ENCODE peak calls at places on chromosome 7, in nine cellular contexts. B is glutamatergic neuron, J is endothelial cell, G is GM12878, R is AG09319, N is heart right ventricle, U is brain microvascular endothelial cell, Q is AG04450, I is neural crest cell. H is an unnamed sample.

GRCh38 chr7:114922151-114922651 is 307 bp downstream of the MDFIC start:
- DNase-seq in U (peak; percentile 38), N (peak; percentile 32), J (peak; percentile 57), B (peak; percentile 56), R (no peak), Q (no peak), I (peak; percentile 39), G (no peak), H (no peak)

GRCh38 chr7:108109216-108109908 is 20.8 kb downstream of the LAMB4 start:
- DNase-seq in R (no peak), Q (no peak), I (no peak), N (no peak), U (no peak), B (no peak), G (no peak), J (no peak), H (no peak)

GRCh38 chr7:28649189-28649588 is 236.9 kb downstream of the CREB5 start:
- DNase-seq in I (no peak), B (no peak), J (no peak), N (no peak), Q (no peak), G (no peak), U (no peak), R (no peak), H (no peak)

GRCh38 chr7:23468721-23469149 is 1.6 kb downstream of the IGF2BP3 start:
- DNase-seq in G (no peak), Q (no peak), J (peak; percentile 37), N (no peak), I (peak; percentile 13), B (no peak), R (no peak), U (no peak), H (no peak)

GRCh38 chr7:2641406-2642393 is 9.9 kb downstream of the TTYH3 start:
- DNase-seq in U (peak; percentile 89), J (peak; percentile 73), G (peak; percentile 47), Q (peak; percentile 90), B (peak; percentile 64), R (peak; percentile 91), N (peak; percentile 94), I (no peak), H (peak; percentile 97)

GRCh38 chr7:56062382-56062781 is 1.7 kb upstream of the SUMF2 start:
- DNase-seq in B (no peak), Q (peak; percentile 44), I (no peak), G (no peak), N (no peak), R (no peak), U (peak; percentile 69), J (no peak), H (no peak)

GRCh38 chr7:56033671-56034432 is 17.4 kb downstream of the PSPH start:
- DNase-seq in N (peak; percentile 32), G (peak; percentile 43), B (peak; percentile 83), Q (no peak), U (peak; percentile 53), R (no peak), J (peak; percentile 79), I (peak; percentile 70), H (no peak)

GRCh38 chr7:40598915-40599314 is 464.1 kb downstream of the SUGCT start:
- DNase-seq in I (no peak), N (no peak), Q (no peak), J (no peak), B (no peak), G (no peak), U (no peak), R (no peak), H (no peak)

GRCh38 chr7:147406521-147407115 is 1183.9 kb upstream of the C7orf33 start:
- DNase-seq in I (no peak), U (no peak), N (no peak), Q (no peak), J (no peak), R (no peak), G (no peak), B (no peak), H (no peak)

GRCh38 chr7:122212754-122213153 is 68.7 kb upstream of the AASS start:
- DNase-seq in J (no peak), I (no peak), R (no peak), U (no peak), B (no peak), N (no peak), Q (no peak), G (no peak), H (no peak)

GRCh38 chr7:96953676-96954513 is 51.5 kb upstream of the DLX6 start:
- DNase-seq in G (no peak), B (no peak), J (no peak), Q (no peak), R (no peak), N (no peak), I (no peak), U (no peak), H (no peak)

GRCh38 chr7:150322833-150323681 is at the start of the genes ACTR3C and LRRC61:
- DNase-seq in N (no peak), G (no peak), Q (no peak), I (peak; percentile 53), B (peak; percentile 67), R (no peak), U (no peak), J (no peak), H (no peak)

GRCh38 chr7:40244226-40244625 is 109.4 kb downstream of the SUGCT start:
- DNase-seq in B (no peak), Q (no peak), J (no peak), R (no peak), N (no peak), I (no peak), U (no peak), G (no peak), H (no peak)

GRCh38 chr7:131945948-131946525 is 389.6 kb upstream of the PODXL start:
- DNase-seq in J (no peak), B (no peak), I (no peak), R (no peak), Q (no peak), U (no peak), N (no peak), G (no peak), H (no peak)
- TF ChIP-seq CTCF in J (no peak), B (no peak), I (no peak), R (no peak), Q (no peak), U (no peak), N (no peak), G (no peak), H (no peak)

DNA sequence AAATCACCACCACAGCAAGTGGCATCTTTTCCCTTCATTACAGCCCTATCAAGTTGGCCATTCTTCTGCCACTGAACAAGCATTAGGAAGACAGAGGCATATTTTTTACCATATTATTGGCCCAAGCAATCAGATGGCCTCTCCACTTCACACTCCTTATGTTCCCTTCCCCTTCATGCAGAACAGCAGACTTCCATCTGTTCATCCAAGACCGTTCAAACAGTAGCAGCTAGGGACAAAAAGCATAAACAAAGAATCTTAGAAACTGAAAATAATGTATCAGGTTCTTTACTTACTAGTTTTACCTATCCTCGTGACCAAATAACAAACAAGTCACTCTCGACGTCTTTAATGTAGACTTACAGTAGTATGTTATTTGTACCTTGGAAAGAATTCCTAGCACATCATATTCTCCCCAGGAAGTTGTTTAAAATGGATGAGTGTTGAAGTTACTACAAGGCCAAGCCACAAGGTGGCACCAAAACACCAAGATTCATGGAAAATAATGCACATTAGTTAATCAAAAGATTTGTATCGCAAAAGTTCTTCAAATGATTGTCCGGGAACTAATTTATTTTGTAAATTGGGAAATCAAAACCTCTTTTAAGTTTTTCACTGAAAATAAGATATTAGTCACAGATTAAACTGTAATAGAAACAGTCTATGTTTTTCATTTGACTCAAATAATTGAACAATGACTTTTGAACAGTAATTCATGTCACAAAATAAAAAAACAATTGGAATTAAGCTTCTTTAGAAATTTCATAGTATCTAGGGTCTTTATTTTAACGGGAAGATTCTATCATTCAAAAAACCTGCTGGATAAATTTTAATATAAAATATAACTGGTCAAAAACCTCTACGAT is 112.1 kb downstream of the VPS41 start:
- DNase-seq in N (peak; percentile 45), G (peak; percentile 15), B (peak; percentile 59), U (peak; percentile 59), R (peak; percentile 32), Q (peak; percentile 29), I (peak; percentile 68), J (peak; percentile 62), H (peak; percentile 57)
- TF ChIP-seq CTCF in N (peak; percentile 87), G (peak; percentile 61), B (peak; percentile 90), U (peak; percentile 67), R (peak; percentile 67), Q (peak; percentile 79), I (peak; percentile 92), J (peak; percentile 89), H (peak; percentile 59)

GRCh38 chr7:7830122-7830878 is 111.9 kb upstream of the RPA3 start:
- DNase-seq in Q (no peak), R (no peak), I (no peak), U (no peak), G (no peak), B (no peak), N (no peak), J (no peak), H (no peak)

GRCh38 chr7:7829667-7830066 is 111.3 kb upstream of the RPA3 start:
- DNase-seq in J (no peak), Q (no peak), G (no peak), B (no peak), I (no peak), R (no peak), U (no peak), N (no peak), H (no peak)

GRCh38 chr7:7834761-7835160 is 116.4 kb upstream of the RPA3 start:
- DNase-seq in J (no peak), N (no peak), G (no peak), I (no peak), U (no peak), R (no peak), B (no peak), Q (no peak), H (no peak)

DNA sequence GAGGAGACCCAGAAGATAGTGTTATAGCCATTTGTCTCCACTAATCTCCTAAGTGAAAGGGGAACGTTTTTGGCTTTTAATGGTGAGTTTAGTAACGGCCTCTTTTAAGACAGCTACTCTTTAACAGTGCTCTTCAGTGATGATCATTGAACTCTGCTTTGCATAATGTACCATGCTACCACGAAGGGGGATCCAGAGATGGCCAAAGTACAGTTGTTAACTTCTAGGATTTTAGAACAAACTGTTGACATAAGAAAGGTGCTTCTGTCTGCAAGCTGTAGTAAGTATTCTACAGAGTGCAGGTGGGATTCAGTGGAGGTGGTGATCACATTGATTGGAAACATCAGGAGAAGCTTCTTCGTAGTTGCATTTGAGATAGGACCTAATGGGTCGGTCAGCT is 114.1 kb upstream of the RPA3 start:
- DNase-seq in B (no peak), I (no peak), R (no peak), Q (no peak), N (no peak), U (no peak), J (no peak), G (no peak), H (no peak)
- TF ChIP-seq CTCF in B (no peak), I (no peak), R (no peak), Q (no peak), N (no peak), U (no peak), J (no peak), G (no peak), H (no peak)

DNA sequence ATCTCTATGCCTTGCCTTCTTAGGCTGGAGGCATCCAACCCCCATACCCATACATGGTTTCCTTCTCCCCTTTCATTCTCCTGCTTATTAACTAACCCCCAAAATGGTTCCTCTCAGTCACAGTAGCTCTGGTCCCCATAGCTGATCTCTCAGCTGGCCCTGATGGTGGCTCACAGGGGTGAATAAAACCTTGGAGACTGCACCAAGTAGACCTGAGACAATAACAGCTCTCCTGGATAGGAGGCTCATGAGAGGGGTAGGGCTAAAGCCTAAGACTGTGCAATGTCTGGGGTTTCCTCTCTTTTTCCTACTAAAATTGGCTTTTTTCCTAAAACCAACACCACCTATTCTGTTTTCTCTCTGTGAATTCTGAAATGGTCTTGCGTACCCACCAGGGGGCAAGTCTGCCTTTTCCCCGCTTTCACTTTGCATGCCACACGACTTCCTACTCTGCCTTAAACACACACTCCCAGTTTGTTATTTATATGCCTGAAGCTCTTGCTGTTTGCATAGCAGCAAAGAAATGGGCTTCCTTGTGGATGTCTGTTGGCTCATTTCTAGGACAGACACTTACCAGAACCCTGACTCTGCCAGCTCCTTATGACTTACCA is 18.4 kb upstream of the PON1 start:
- DNase-seq in U (no peak), B (no peak), Q (no peak), J (no peak), G (no peak), R (no peak), N (no peak), I (no peak), H (no peak)
- TF ChIP-seq CTCF in U (peak; percentile 36), B (no peak), Q (no peak), J (peak; percentile 38), G (no peak), R (no peak), N (no peak), I (peak; percentile 47), H (no peak)